ENCODE peak calls at places on chromosomes 1 and 21, in four cellular contexts. M is tibial nerve, H is mammary epithelial cell, T is neural progenitor cell. O is an unnamed sample.

GRCh38 chr1:10693497-10694273 is 102.8 kb downstream of the CASZ1 start:
- DNase-seq in M (no peak), H (no peak), T (peak), O (peak)

GRCh38 chr1:193318347-193318746 is 131.9 kb upstream of the B3GALT2 start:
- DNase-seq in M (no peak), H (peak), T (no peak), O (no peak)

GRCh38 chr1:167683641-167684502 is 37.9 kb upstream of the MPZL1 start:
- DNase-seq in M (no peak), H (peak), T (peak), O (no peak)

GRCh38 chr1:7299994-7300393 is 471.1 kb upstream of the VAMP3 start:
- DNase-seq in M (no peak), H (no peak), T (no peak), O (peak)

GRCh38 chr1:51301844-51302162 is 28.6 kb downstream of the TTC39A start:
- DNase-seq in M (no peak), H (no peak), T (no peak), O (no peak)

GRCh38 chr1:85952460-85952859 is 204.1 kb downstream of the COL24A1 start:
- DNase-seq in M (no peak), H (no peak), T (no peak), O (no peak)

GRCh38 chr1:85102479-85102878 is 54.2 kb upstream of the MCOLN3 start:
- DNase-seq in M (no peak), H (no peak), T (no peak), O (no peak)

GRCh38 chr1:95073446-95073845 is 695 bp upstream of the ALG14 start:
- DNase-seq in M (no peak), H (no peak), T (no peak), O (no peak)

GRCh38 chr1:23875382-23875781 is 7.3 kb upstream of the FUCA1 start:
- DNase-seq in M (no peak), H (no peak), T (no peak), O (no peak)

GRCh38 chr1:170122366-170122765 is 23.4 kb upstream of the NTMT2 start:
- DNase-seq in M (no peak), H (no peak), T (no peak), O (no peak)

GRCh38 chr1:110383311-110383990 is 7.4 kb downstream of the SLC16A4 start:
- DNase-seq in M (no peak), H (peak), T (no peak), O (no peak)

GRCh38 chr1:27966402-27967105 is 6.8 kb downstream of the XKR8 start:
- DNase-seq in M (no peak), H (peak), T (no peak), O (peak)

GRCh38 chr1:245092638-245092976 is 62.2 kb upstream of the KIF26B start:
- DNase-seq in M (no peak), H (no peak), T (no peak), O (no peak)

GRCh38 chr21:34274001-34274400 is 89.8 kb upstream of the KCNE2 start:
- DNase-seq in M (no peak), H (peak), T (no peak), O (no peak)

GRCh38 chr1:150807674-150808073 is 386 bp downstream of the CTSK start:
- DNase-seq in M (no peak), H (no peak), T (no peak), O (no peak)

GRCh38 chr1:150805899-150806298 is 2.2 kb downstream of the CTSK start:
- DNase-seq in M (no peak), H (no peak), T (no peak), O (no peak)

GRCh38 chr1:150808851-150809250 is 791 bp upstream of the CTSK start:
- DNase-seq in M (peak), H (no peak), T (no peak), O (no peak)

GRCh38 chr1:150808134-150808533 is at the start of gene CTSK:
- DNase-seq in M (peak), H (no peak), T (no peak), O (no peak)

GRCh38 chr1:150807257-150807637 is 813 bp downstream of the CTSK start:
- DNase-seq in M (no peak), H (no peak), T (no peak), O (no peak)
- H3K27ac ChIP-seq in M (peak), H (no peak), T (no peak), O (no peak)

DNA sequence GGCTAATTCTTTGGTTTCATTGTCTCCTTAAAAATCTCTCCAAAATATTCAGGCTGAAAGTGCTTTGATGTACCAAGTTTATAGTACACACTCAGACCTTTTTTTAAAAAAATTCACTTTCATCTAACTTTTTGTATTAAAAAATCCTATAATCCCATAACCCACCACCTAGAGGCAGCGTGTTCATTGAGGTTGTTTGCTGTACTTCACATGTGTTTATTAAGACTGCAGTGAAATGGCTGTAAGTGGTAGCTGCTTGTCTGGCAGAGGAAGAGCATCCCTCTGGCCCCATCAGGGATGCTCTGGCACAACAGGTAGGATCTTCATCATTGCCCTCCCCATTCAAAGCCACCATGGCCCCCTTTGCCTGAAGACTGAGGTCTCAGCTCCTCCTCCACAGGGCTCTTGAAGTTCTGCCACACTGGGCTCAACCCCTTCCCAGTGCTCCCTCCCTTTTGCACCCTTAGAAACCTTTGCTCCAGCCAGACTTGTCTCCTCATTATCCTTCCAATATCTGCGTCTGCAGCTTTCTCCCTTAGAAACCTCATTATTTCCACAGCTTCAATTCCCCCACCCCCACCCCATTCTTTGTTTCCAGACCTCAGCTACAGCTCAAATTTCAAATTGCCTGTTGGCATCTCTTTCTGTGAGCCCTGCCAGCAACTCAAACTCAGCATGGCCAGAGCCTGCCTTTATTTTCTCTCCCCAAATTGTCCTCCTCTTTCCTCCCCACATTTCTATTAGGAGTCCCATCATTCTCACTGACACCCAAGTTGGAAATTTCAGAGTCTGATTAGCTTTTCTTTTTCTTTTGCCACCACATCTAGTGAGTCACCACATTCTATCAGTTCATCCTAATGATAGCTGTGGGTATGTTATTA is 369.6 kb upstream of the USP24 start:
- DNase-seq in M (peak), H (peak), T (peak), O (no peak)
- TF ChIP-seq CTCF in M (no peak), H (no peak), T (no peak), O (no peak)

GRCh38 chr1:32801096-32801713 is 16.0 kb downstream of the YARS1 start:
- DNase-seq in M (no peak), H (peak), T (no peak), O (no peak)
- H3K27ac ChIP-seq in M (no peak), H (peak), T (no peak), O (no peak)

GRCh38 chr1:36609241-36610027 is 126.7 kb upstream of the CSF3R start:
- DNase-seq in M (peak), H (peak), T (peak), O (peak)
- TF ChIP-seq CTCF in M (peak), H (peak), T (peak), O (peak)

GRCh38 chr1:36170643-36171412 is 14.9 kb downstream of the MAP7D1 start:
- DNase-seq in M (no peak), H (no peak), T (no peak), O (no peak)
- H3K27ac ChIP-seq in M (no peak), H (peak), T (no peak), O (peak)

DNA sequence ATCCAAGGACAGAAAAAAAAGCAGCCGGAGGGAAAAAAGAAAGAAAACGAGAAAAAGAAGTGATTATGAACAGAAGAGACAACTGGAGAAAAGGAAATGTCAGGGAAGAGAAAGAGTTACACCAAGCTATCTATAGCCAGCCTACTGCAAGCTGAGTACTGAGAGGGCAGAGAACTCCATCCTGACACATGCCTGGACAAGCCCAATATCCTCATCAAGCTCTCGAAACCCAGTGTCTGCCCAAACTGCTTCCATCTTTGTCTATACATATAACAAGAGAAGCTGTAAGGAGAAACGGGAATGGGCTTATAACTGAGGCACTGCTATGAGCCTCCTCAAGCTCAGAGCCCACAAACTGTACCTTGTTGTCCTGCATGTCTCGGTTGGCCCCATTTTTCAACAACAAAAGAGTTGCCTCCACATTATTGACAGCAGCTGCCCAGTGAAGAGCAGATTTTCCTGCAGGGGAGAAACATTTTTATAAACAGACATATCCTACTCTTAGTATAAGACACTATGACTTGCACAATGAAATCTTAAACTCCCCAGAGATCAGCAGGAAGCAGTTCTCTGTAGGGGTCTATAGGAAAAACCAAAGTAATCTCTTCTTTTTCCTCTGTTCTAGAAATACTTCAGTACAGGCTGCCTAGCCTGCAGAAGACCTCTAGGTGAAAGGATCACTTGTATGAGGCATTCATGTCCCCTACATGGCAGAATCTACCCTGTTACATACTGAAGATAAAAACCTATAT is 21.2 kb upstream of the ADAM30 start:
- DNase-seq in M (no peak), H (peak), T (no peak), O (no peak)
- TF ChIP-seq CTCF in M (no peak), H (no peak), T (no peak), O (no peak)

GRCh38 chr1:17207540-17207939 is 2.6 kb downstream of the PADI1 start:
- DNase-seq in M (no peak), H (no peak), T (no peak), O (no peak)
- H3K27ac ChIP-seq in M (no peak), H (peak), T (no peak), O (peak)

GRCh38 chr1:152745289-152745704 is 12.5 kb upstream of the KPRP start:
- DNase-seq in M (no peak), H (peak), T (no peak), O (peak)
- TF ChIP-seq CTCF in M (no peak), H (peak), T (no peak), O (no peak)

GRCh38 chr21:42862123-42862475 is 17.2 kb downstream of the WDR4 start:
- DNase-seq in M (no peak), H (no peak), T (no peak), O (no peak)
- H3K27ac ChIP-seq in M (no peak), H (no peak), T (no peak), O (no peak)

GRCh38 chr1:97726386-97726785 is 194.4 kb downstream of the DPYD start:
- DNase-seq in M (no peak), H (peak), T (no peak), O (no peak)
- TF ChIP-seq CTCF in M (no peak), H (no peak), T (no peak), O (no peak)

O was measured in RWPE1.